ENCODE peak calls at places on chromosome 13, in five cellular contexts. V, L, T, G and Z are unnamed samples.

GRCh38 chr13:113528798-113529180 is 38.3 kb upstream of the DCUN1D2 start:
- DNase-seq in V (no peak), L (no peak), T (no peak), G (no peak), Z (no peak)

GRCh38 chr13:91647361-91647970 is 249.0 kb downstream of the GPC5 start:
- DNase-seq in V (no peak), L (no peak), T (peak; percentile 14), G (no peak), Z (no peak)

GRCh38 chr13:51626749-51627148 is 42.5 kb downstream of the WDFY2 start:
- DNase-seq in V (no peak), L (no peak), T (no peak), G (no peak), Z (peak; percentile 27)

GRCh38 chr13:32211788-32212187 is 103.4 kb downstream of the ZAR1L start:
- DNase-seq in V (no peak), L (no peak), T (no peak), G (no peak), Z (no peak)

GRCh38 chr13:38415233-38415632 is 65.6 kb downstream of the UFM1 start:
- DNase-seq in V (no peak), L (no peak), T (no peak), G (no peak), Z (no peak)

GRCh38 chr13:36841411-36841810 is 22.4 kb downstream of the RFXAP start:
- DNase-seq in V (no peak), L (no peak), T (peak; percentile 36), G (no peak), Z (no peak)

GRCh38 chr13:113928701-113929627 is 44.9 kb downstream of the C13orf46 start:
- DNase-seq in V (peak; percentile 82), L (peak; percentile 96), T (no peak), G (peak; percentile 92), Z (peak; percentile 54)

GRCh38 chr13:80533175-80533574 is 192.2 kb upstream of the SPRY2 start:
- DNase-seq in V (no peak), L (no peak), T (no peak), G (no peak), Z (no peak)

GRCh38 chr13:30727491-30728350 is 7.6 kb upstream of the ALOX5AP start:
- DNase-seq in V (no peak), L (no peak), T (no peak), G (no peak), Z (no peak)

GRCh38 chr13:106589716-106590115 is 21.8 kb upstream of the ARGLU1 start:
- DNase-seq in V (no peak), L (no peak), T (no peak), G (no peak), Z (no peak)

GRCh38 chr13:20126460-20127262 is 34.2 kb downstream of the GJA3 start:
- DNase-seq in V (no peak), L (no peak), T (no peak), G (no peak), Z (no peak)

GRCh38 chr13:35549481-35549880 is 73.0 kb upstream of the MAB21L1 start:
- DNase-seq in V (no peak), L (no peak), T (peak; percentile 80), G (no peak), Z (no peak)

GRCh38 chr13:43663474-43664090 is 123.2 kb downstream of the ENOX1 start:
- DNase-seq in V (no peak), L (no peak), T (peak; percentile 28), G (no peak), Z (no peak)

GRCh38 chr13:24274452-24274971 is 34.9 kb upstream of the C1QTNF9 start:
- DNase-seq in V (peak; percentile 73), L (no peak), T (no peak), G (no peak), Z (peak; percentile 66)

GRCh38 chr13:62234780-62235530 is 819.3 kb upstream of the PCDH20 start:
- DNase-seq in V (no peak), L (no peak), T (no peak), G (no peak), Z (no peak)

GRCh38 chr13:95546919-95547318 is 5.6 kb upstream of the CLDN10 start:
- DNase-seq in V (no peak), L (no peak), T (no peak), G (no peak), Z (no peak)

GRCh38 chr13:101516262-101516661 is 63.8 kb downstream of the ITGBL1 start:
- DNase-seq in V (no peak), L (no peak), T (no peak), G (no peak), Z (no peak)

GRCh38 chr13:114034481-114034891 is 60.6 kb upstream of the C13orf46 start:
- DNase-seq in V (no peak), L (no peak), T (no peak), G (no peak), Z (no peak)

GRCh38 chr13:73998631-73999030 is 135.6 kb downstream of the KLF12 start:
- DNase-seq in V (no peak), L (no peak), T (no peak), G (no peak), Z (no peak)

DNA sequence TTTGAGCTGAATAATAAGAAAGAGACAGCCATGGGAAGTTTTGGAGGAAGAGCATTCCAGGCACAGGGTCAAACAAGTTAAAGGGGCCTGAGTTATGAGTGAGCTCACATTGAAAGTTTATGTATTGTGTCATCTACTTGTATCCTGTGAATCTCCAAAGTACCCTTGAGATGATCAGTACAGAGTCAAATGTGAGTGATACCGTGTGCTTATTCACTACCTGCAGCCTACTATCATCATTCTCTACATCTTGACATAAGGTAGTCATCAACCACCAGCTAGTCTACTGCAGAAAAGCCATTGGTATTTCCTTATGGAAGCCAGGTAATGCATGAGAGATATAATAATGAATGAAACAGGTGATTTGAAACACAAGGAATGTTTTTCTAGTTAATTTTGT is 3.0 kb upstream of the KCTD12 start:
- DNase-seq in V (no peak), L (no peak), T (no peak), G (no peak), Z (no peak)
- H3K4me1 ChIP-seq in V (no peaks in the 10 kb centered on the region), L (no peaks in the 10 kb centered on the region), T (peaks cover 10% of the 10 kb centered on the region), G (peaks cover 4% of the 10 kb centered on the region), Z (peaks cover 29% of the 10 kb centered on the region)

DNA sequence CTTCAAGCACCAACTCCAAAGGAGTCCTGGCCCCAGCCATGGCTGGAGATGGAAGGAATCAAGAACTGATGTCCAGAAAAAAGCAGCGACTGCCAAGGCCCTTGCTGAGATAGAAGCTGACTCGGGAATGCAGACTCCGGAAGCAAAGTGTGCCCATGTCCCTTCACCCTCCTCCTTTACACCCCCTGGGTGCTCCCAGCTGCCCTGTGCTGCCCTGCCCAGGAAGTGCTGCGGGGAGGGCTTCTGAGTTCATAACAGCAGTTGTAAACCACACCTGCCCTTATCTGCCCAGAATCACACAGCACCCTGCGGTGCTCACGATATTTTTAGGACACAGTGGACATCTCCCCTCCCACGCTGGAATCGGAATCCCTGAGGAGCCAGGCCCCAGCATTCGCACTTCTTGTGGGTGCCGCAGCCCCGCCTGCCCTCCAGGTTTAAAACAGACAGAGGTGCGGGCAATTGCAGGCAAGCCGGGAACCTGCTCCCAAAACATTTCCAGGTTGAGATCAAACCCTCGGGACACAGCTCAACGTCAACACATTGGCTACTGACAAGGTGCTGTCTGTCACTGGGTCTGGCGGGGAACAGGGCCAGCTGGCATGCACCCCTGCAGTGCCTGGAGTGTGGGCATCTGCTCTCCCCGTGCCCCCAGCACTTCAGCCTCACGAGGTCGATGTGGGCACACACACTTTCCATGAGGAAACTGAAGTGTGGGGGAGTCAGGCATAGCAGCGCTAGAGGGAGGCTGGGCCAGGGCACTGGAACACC is 36.9 kb downstream of the RAB20 start:
- DNase-seq in V (no peak), L (no peak), T (peak; percentile 72), G (peak; percentile 51), Z (peak; percentile 66)
- H3K4me1 ChIP-seq in V (peaks cover 8% of the 10 kb centered on the region), L (peaks cover 95% of the 10 kb centered on the region), T (peaks cover 18% of the 10 kb centered on the region), G (peaks cover 4% of the 10 kb centered on the region), Z (peaks cover 76% of the 10 kb centered on the region)

DNA sequence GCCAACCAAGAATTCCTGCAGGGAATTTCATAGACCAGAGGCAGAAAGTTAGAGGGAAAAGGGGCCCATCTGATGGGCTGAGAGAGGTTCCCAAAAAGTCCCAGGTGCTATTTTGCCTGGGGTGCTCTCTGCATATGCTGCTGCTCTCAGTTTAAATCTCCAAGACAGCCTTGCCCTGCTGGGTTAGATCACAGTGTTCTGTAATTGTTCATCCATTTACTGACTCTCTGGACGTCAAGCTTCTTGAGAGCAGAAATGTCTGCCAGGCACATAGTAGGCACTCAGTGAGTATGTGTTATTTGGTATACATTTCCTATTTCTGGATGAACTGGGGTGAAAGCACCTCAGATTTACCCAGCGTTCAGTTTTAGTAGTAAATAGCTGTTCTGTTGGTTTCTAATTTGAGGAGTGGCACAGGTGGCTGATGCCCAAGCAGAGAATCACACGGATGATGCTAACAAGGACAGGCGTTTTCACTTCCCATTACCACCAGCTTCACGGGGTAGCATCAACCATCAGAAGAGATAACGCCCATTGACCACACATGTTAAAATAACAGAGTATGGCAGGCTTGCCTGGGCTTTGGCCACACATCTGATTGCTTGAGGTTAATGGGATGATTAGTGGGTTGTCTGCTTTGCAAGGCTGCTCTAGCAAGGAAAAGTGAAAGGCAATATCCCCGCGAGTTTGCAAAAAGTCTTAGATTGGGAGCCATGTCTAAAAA is 161.1 kb downstream of the SLC7A1 start:
- DNase-seq in V (no peak), L (no peak), T (no peak), G (no peak), Z (no peak)
- H3K4me1 ChIP-seq in V (peaks cover 23% of the 10 kb centered on the region), L (peaks cover 25% of the 10 kb centered on the region), T (peaks cover 3% of the 10 kb centered on the region), G (peaks cover 29% of the 10 kb centered on the region), Z (no peaks in the 10 kb centered on the region)

GRCh38 chr13:99299545-99300341 is 7.5 kb downstream of the GPR183 start:
- DNase-seq in V (no peak), L (no peak), T (no peak), G (no peak), Z (no peak)
- H3K4me1 ChIP-seq in V (no peaks in the 10 kb centered on the region), L (peaks cover 4% of the 10 kb centered on the region), T (no peaks in the 10 kb centered on the region), G (no peaks in the 10 kb centered on the region), Z (no peaks in the 10 kb centered on the region)

DNA sequence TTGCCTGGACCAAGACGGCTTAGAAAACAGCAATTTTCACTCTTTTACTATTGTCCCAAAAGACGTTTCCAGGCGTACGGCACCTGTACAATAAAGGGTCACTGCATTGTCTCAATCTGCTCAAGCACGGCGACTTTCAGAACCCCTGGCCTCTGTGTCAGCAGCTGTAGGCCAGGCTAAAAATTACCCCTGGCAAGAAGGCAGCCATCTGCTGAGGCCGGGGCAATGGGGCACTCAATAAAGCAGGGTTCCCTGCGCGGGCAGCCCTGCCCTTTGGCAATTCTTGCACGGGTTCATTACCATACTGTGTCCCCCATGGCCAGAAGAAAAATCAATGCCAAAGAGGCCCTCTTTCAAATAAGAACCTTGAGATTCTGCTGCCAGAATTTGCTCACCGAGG is 52.1 kb downstream of the STK24 start:
- DNase-seq in V (no peak), L (no peak), T (no peak), G (no peak), Z (no peak)
- H3K4me1 ChIP-seq in V (peaks cover 43% of the 10 kb centered on the region), L (peaks cover 19% of the 10 kb centered on the region), T (no peaks in the 10 kb centered on the region), G (peaks cover 51% of the 10 kb centered on the region), Z (peaks cover 24% of the 10 kb centered on the region)